ENCODE peak calls at places on chromosomes 3 and 15, in eight cellular contexts. Y is mucosa of descending colon; J is frontal cortex; E is colonic mucosa; U is CD4-positive, alpha-beta memory T cell; G is foreskin fibroblast; X is endodermal cell; F is H1. M is an unnamed sample.

GRCh38 chr3:190548031-190548656 is 34.3 kb downstream of the IL1RAP start:
- DNase-seq in F (no peak), G (no peak), Y (no peak), X (no peak), E (no peak), U (no peak), J (no peak), M (no peak)

GRCh38 chr3:66633982-66634381 is 133.2 kb upstream of the LRIG1 start:
- DNase-seq in U (no peak), J (no peak), X (no peak), Y (no peak), G (no peak), E (no peak), F (no peak), M (no peak)

GRCh38 chr3:6142707-6143106 is 718.2 kb upstream of the GRM7 start:
- DNase-seq in X (no peak), U (no peak), G (no peak), J (no peak), Y (no peak), E (no peak), F (no peak), M (no peak)

GRCh38 chr3:150875548-150875947 is 29.7 kb downstream of the MINDY4B start:
- DNase-seq in X (no peak), E (no peak), J (no peak), Y (no peak), U (no peak), F (no peak), G (no peak), M (no peak)

GRCh38 chr3:94099311-94099710 is 36.5 kb downstream of the NSUN3 start:
- DNase-seq in Y (no peak), J (no peak), X (no peak), E (no peak), G (no peak), F (no peak), U (no peak), M (no peak)

GRCh38 chr3:72194464-72194857 is 409.5 kb upstream of the PROK2 start:
- DNase-seq in U (no peak), F (no peak), Y (no peak), X (no peak), J (no peak), E (no peak), G (no peak), M (no peak)

GRCh38 chr15:58515807-58516206 is 84.0 kb downstream of the LIPC start:
- DNase-seq in F (no peak), Y (no peak), U (no peak), E (no peak), J (no peak), G (no peak), X (peak; percentile 9), M (no peak)

GRCh38 chr3:172562881-172563835 is 39.9 kb upstream of the TNFSF10 start:
- DNase-seq in J (no peak), E (peak; percentile 41), U (peak; percentile 58), Y (no peak), G (peak; percentile 33), F (no peak), X (no peak), M (peak; percentile 30)

GRCh38 chr3:34683851-34684250 is 885.4 kb downstream of the PDCD6IP start:
- DNase-seq in E (peak; percentile 57), U (no peak), Y (peak; percentile 79), G (peak; percentile 12), J (no peak), F (peak; percentile 41), X (peak; percentile 92), M (peak; percentile 61)

GRCh38 chr15:53520867-53521525 is 238.5 kb downstream of the WDR72 start:
- DNase-seq in J (no peak), X (no peak), U (no peak), F (no peak), G (no peak), Y (no peak), E (no peak), M (no peak)

GRCh38 chr3:183533410-183534132 is 21.9 kb downstream of the KLHL6 start:
- DNase-seq in G (no peak), Y (no peak), X (peak; percentile 58), F (no peak), U (no peak), E (peak; percentile 48), J (no peak), M (no peak)

GRCh38 chr3:172675371-172676193 is 35.3 kb downstream of the NCEH1 start:
- DNase-seq in G (peak; percentile 32), X (peak; percentile 47), J (no peak), Y (no peak), U (no peak), F (no peak), E (no peak), M (no peak)

M was measured in mucosa of gallbladder.